ENCODE peak calls at places on chromosome 2, in ten cellular contexts. P is right cardiac atrium; O is activated CD8-positive, alpha-beta memory T cell treated with anti-CD3 and anti-CD28 coated beads for 1 hour; T is HCT116; L is GM23338; S is NCI-H146; I is NCI-H1105 treated with DMSO at 0.1 percent for 48 hours; E is transverse colon; F is retina; J is astrocyte of the spinal cord. W is an unnamed sample.

GRCh38 chr2:109333414-109334194 is 204.6 kb downstream of the SH3RF3 start:
- DNase-seq in E (no peak), S (no peak), I (no peak), L (peak), F (no peak), O (no peak), P (no peak), J (peak), T (no peak), W (no peak)

GRCh38 chr2:17051558-17051957 is 385.9 kb upstream of the CYRIA start:
- DNase-seq in L (no peak), J (no peak), S (peak), O (no peak), F (no peak), E (no peak), I (peak), T (no peak), P (no peak), W (no peak)

GRCh38 chr2:15119722-15120175 is 441.4 kb downstream of the NBAS start:
- DNase-seq in F (no peak), E (no peak), T (no peak), I (no peak), L (peak), S (peak), P (peak), O (no peak), J (no peak), W (no peak)

GRCh38 chr2:216478151-216478550 is 20.5 kb upstream of the RPL37A start:
- DNase-seq in I (no peak), P (no peak), S (no peak), L (no peak), T (peak), E (no peak), O (no peak), F (peak), J (peak), W (no peak)

GRCh38 chr2:220053919-220054318 is 426.5 kb downstream of the SLC4A3 start:
- DNase-seq in I (no peak), T (peak), E (no peak), F (no peak), J (no peak), S (no peak), P (no peak), O (no peak), L (peak), W (no peak)

GRCh38 chr2:240166191-240166590 is 25.7 kb upstream of the OTOS start:
- DNase-seq in S (no peak), F (no peak), T (no peak), P (no peak), I (no peak), L (no peak), E (no peak), O (no peak), J (no peak), W (no peak)

GRCh38 chr2:65344689-65345088 is 87.7 kb downstream of the SPRED2 start:
- DNase-seq in I (no peak), S (no peak), L (peak), E (no peak), O (no peak), F (no peak), J (no peak), P (no peak), T (no peak), W (no peak)

GRCh38 chr2:106108351-106108750 is 85.8 kb downstream of the UXS1 start:
- DNase-seq in P (peak), O (no peak), S (no peak), T (no peak), E (no peak), J (peak), L (no peak), I (no peak), F (peak), W (no peak)

GRCh38 chr2:226835420-226835795 is 446 bp upstream of the RHBDD1 start:
- DNase-seq in O (no peak), J (no peak), E (no peak), F (no peak), T (no peak), L (peak), P (peak), S (peak), I (no peak), W (no peak)

GRCh38 chr2:85899849-85900248 is 11.1 kb upstream of the ST3GAL5 start:
- DNase-seq in S (no peak), E (no peak), O (no peak), T (no peak), P (no peak), F (no peak), J (no peak), L (no peak), I (no peak), W (no peak)

GRCh38 chr2:146850746-146851145 is 994.1 kb upstream of the ACVR2A start:
- DNase-seq in J (peak), P (no peak), E (no peak), I (no peak), S (no peak), T (no peak), O (no peak), F (no peak), L (no peak), W (no peak)

GRCh38 chr2:17672583-17673317 is 80.9 kb downstream of the SMC6 start:
- DNase-seq in F (no peak), P (no peak), T (no peak), E (no peak), J (peak), L (no peak), S (no peak), O (no peak), I (no peak), W (no peak)

W was measured in prostate gland.